ENCODE peak calls at places on chromosomes 12 and 14, in five cellular contexts. One of them, this sample, is unnamed.

GRCh38 chr14:62118871-62119270 is 356.7 kb downstream of the SNAPC1 start:
- DNase-seq in occipital lobe: no peak
- DNase-seq in astrocyte of the spinal cord: no peak
- DNase-seq in adipocyte: no peak
- DNase-seq in mesothelial cell of epicardium: no peak
- DNase-seq in this sample: no peak

GRCh38 chr12:71438670-71439361 is 782 bp upstream of the LGR5 start:
- DNase-seq in adipocyte: peak
- DNase-seq in astrocyte of the spinal cord: peak
- DNase-seq in mesothelial cell of epicardium: no peak
- DNase-seq in occipital lobe: no peak
- DNase-seq in this sample: no peak

GRCh38 chr12:19196959-19197630 is 67.6 kb downstream of the PLEKHA5 start:
- DNase-seq in mesothelial cell of epicardium: no peak
- DNase-seq in adipocyte: no peak
- DNase-seq in astrocyte of the spinal cord: no peak
- DNase-seq in occipital lobe: no peak
- DNase-seq in this sample: no peak

GRCh38 chr12:94674835-94675234 is 24.5 kb upstream of the TMCC3 start:
- DNase-seq in adipocyte: no peak
- DNase-seq in occipital lobe: no peak
- DNase-seq in mesothelial cell of epicardium: no peak
- DNase-seq in astrocyte of the spinal cord: no peak
- DNase-seq in this sample: no peak

GRCh38 chr12:116222358-116222757 is 55.1 kb downstream of the MED13L start:
- DNase-seq in mesothelial cell of epicardium: no peak
- DNase-seq in adipocyte: peak
- DNase-seq in astrocyte of the spinal cord: peak
- DNase-seq in occipital lobe: no peak
- DNase-seq in this sample: peak

GRCh38 chr14:91284146-91284790 is 39.8 kb upstream of the GPR68 start:
- DNase-seq in adipocyte: peak
- DNase-seq in astrocyte of the spinal cord: peak
- DNase-seq in occipital lobe: no peak
- DNase-seq in mesothelial cell of epicardium: no peak
- DNase-seq in this sample: no peak

GRCh38 chr12:116432321-116432750 is 126.8 kb upstream of the MAP1LC3B2 start:
- DNase-seq in astrocyte of the spinal cord: no peak
- DNase-seq in adipocyte: peak
- DNase-seq in mesothelial cell of epicardium: no peak
- DNase-seq in occipital lobe: no peak
- DNase-seq in this sample: no peak

GRCh38 chr14:88312262-88312661 is 10.8 kb downstream of the KCNK10 start:
- DNase-seq in adipocyte: no peak
- DNase-seq in mesothelial cell of epicardium: no peak
- DNase-seq in astrocyte of the spinal cord: no peak
- DNase-seq in occipital lobe: no peak
- DNase-seq in this sample: no peak

GRCh38 chr12:103279444-103279843 is 216.3 kb downstream of the C12orf42 start:
- DNase-seq in mesothelial cell of epicardium: no peak
- DNase-seq in adipocyte: no peak
- DNase-seq in occipital lobe: no peak
- DNase-seq in astrocyte of the spinal cord: no peak
- DNase-seq in this sample: no peak

GRCh38 chr12:52032431-52032796 is 18.8 kb upstream of the NR4A1 start:
- DNase-seq in astrocyte of the spinal cord: peak
- DNase-seq in adipocyte: peak
- DNase-seq in occipital lobe: peak
- DNase-seq in mesothelial cell of epicardium: no peak
- DNase-seq in this sample: no peak

GRCh38 chr14:31122098-31122611 is 85.4 kb downstream of the HECTD1 start:
- DNase-seq in mesothelial cell of epicardium: no peak
- DNase-seq in astrocyte of the spinal cord: peak
- DNase-seq in adipocyte: no peak
- DNase-seq in occipital lobe: no peak
- DNase-seq in this sample: no peak

GRCh38 chr12:110888256-110888991 is 32.0 kb downstream of the MYL2 start:
- DNase-seq in adipocyte: no peak
- DNase-seq in mesothelial cell of epicardium: no peak
- DNase-seq in occipital lobe: no peak
- DNase-seq in astrocyte of the spinal cord: no peak
- DNase-seq in this sample: no peak

GRCh38 chr14:81436296-81437138 is 36.4 kb upstream of the STON2 start:
- DNase-seq in mesothelial cell of epicardium: peak
- DNase-seq in occipital lobe: peak
- DNase-seq in astrocyte of the spinal cord: peak
- DNase-seq in adipocyte: peak
- DNase-seq in this sample: peak

GRCh38 chr14:77098470-77099353 is 654 bp downstream of the CIPC start:
- DNase-seq in astrocyte of the spinal cord: no peak
- DNase-seq in occipital lobe: peak
- DNase-seq in adipocyte: peak
- DNase-seq in mesothelial cell of epicardium: peak
- DNase-seq in this sample: no peak

GRCh38 chr12:24304285-24304684 is 354.8 kb upstream of the SOX5 start:
- DNase-seq in astrocyte of the spinal cord: no peak
- DNase-seq in mesothelial cell of epicardium: no peak
- DNase-seq in occipital lobe: no peak
- DNase-seq in adipocyte: no peak
- DNase-seq in this sample: no peak

GRCh38 chr14:50602035-50602434 is 42.1 kb downstream of the ATL1 start:
- DNase-seq in adipocyte: no peak
- DNase-seq in occipital lobe: no peak
- DNase-seq in mesothelial cell of epicardium: no peak
- DNase-seq in astrocyte of the spinal cord: no peak
- DNase-seq in this sample: no peak

GRCh38 chr12:30926243-30927209 is at the start of gene TSPAN11:
- DNase-seq in astrocyte of the spinal cord: peak
- DNase-seq in adipocyte: peak
- DNase-seq in occipital lobe: peak
- DNase-seq in mesothelial cell of epicardium: peak
- DNase-seq in this sample: no peak

GRCh38 chr14:100815478-100816285 is 10.2 kb upstream of the MEG3 start:
- DNase-seq in adipocyte: peak
- DNase-seq in mesothelial cell of epicardium: no peak
- DNase-seq in astrocyte of the spinal cord: peak
- DNase-seq in occipital lobe: no peak
- DNase-seq in this sample: no peak

GRCh38 chr12:80868576-80868975 is 69.2 kb downstream of the LIN7A start:
- DNase-seq in mesothelial cell of epicardium: no peak
- DNase-seq in adipocyte: no peak
- DNase-seq in astrocyte of the spinal cord: no peak
- DNase-seq in occipital lobe: no peak
- DNase-seq in this sample: no peak

GRCh38 chr12:94152292-94153083 is 4.1 kb downstream of the PLXNC1 start:
- DNase-seq in astrocyte of the spinal cord: no peak
- DNase-seq in occipital lobe: no peak
- DNase-seq in adipocyte: no peak
- DNase-seq in mesothelial cell of epicardium: no peak
- DNase-seq in this sample: no peak

GRCh38 chr14:93012516-93013367 is 89.8 kb downstream of the CHGA start:
- DNase-seq in adipocyte: peak
- DNase-seq in mesothelial cell of epicardium: no peak
- DNase-seq in astrocyte of the spinal cord: no peak
- DNase-seq in occipital lobe: no peak
- DNase-seq in this sample: no peak